ENCODE peak calls at places on chromosomes 7 and 10, in nine cellular contexts. V is psoas muscle, D is ovary, H is cardiac muscle cell, S is tibial nerve, J is stomach, L is sigmoid colon, R is neural progenitor cell, F is body of pancreas. P is an unnamed sample.

GRCh38 chr10:60901561-60902235 is 42.3 kb downstream of the RHOBTB1 start:
- DNase-seq in V (peak; percentile 92), D (no peak), H (no peak), S (no peak), J (peak; percentile 49), L (no peak), R (no peak), F (no peak), P (no peak)

GRCh38 chr7:114653391-114654088 is 238.9 kb downstream of the FOXP2 start:
- DNase-seq in V (no peak), D (no peak), H (peak; percentile 56), S (no peak), J (no peak), L (no peak), R (no peak), F (no peak), P (no peak)

GRCh38 chr10:88820990-88821389 is 18.5 kb downstream of the LIPM start:
- DNase-seq in V (no peak), D (no peak), H (no peak), S (no peak), J (no peak), L (no peak), R (no peak), F (no peak), P (no peak)

GRCh38 chr10:69567920-69568319 is 5.3 kb downstream of the NEUROG3 start:
- DNase-seq in V (peak; percentile 69), D (no peak), H (peak; percentile 87), S (peak; percentile 13), J (no peak), L (no peak), R (peak; percentile 92), F (peak; percentile 31), P (no peak)

GRCh38 chr10:132793871-132794849 is 8.2 kb upstream of the NKX6-2 start:
- DNase-seq in V (no peak), D (no peak), H (no peak), S (no peak), J (no peak), L (no peak), R (peak; percentile 19), F (peak; percentile 10), P (peak; percentile 90)

GRCh38 chr7:50406935-50407334 is 43.2 kb downstream of the FIGNL1 start:
- DNase-seq in V (no peak), D (no peak), H (no peak), S (no peak), J (no peak), L (no peak), R (no peak), F (no peak), P (no peak)

GRCh38 chr7:140591178-140591902 is 49.3 kb downstream of the DENND2A start:
- DNase-seq in V (no peak), D (no peak), H (no peak), S (no peak), J (no peak), L (no peak), R (no peak), F (no peak), P (no peak)

GRCh38 chr7:40299097-40299496 is 164.3 kb downstream of the SUGCT start:
- DNase-seq in V (no peak), D (no peak), H (no peak), S (no peak), J (no peak), L (no peak), R (no peak), F (no peak), P (no peak)

GRCh38 chr10:82889703-82890102 is 1014.7 kb downstream of the NRG3 start:
- DNase-seq in V (no peak), D (no peak), H (no peak), S (no peak), J (no peak), L (no peak), R (no peak), F (no peak), P (no peak)

GRCh38 chr7:101397770-101398324 is 35.2 kb downstream of the COL26A1 start:
- DNase-seq in V (no peak), D (no peak), H (no peak), S (no peak), J (no peak), L (no peak), R (no peak), F (no peak), P (no peak)

GRCh38 chr10:119686465-119687191 is 35.4 kb downstream of the BAG3 start:
- DNase-seq in V (peak; percentile 92), D (peak; percentile 79), H (peak; percentile 87), S (peak; percentile 41), J (peak; percentile 78), L (peak; percentile 90), R (peak; percentile 88), F (peak; percentile 76), P (peak; percentile 80)

GRCh38 chr10:119691726-119692125 is 34.1 kb upstream of the INPP5F start:
- DNase-seq in V (no peak), D (no peak), H (peak; percentile 55), S (no peak), J (no peak), L (no peak), R (no peak), F (no peak), P (no peak)

GRCh38 chr10:119687192-119688032 is 36.2 kb downstream of the BAG3 start:
- DNase-seq in V (no peak), D (no peak), H (peak; percentile 39), S (no peak), J (no peak), L (no peak), R (peak; percentile 81), F (no peak), P (peak; percentile 56)

GRCh38 chr10:119689016-119689564 is 36.8 kb upstream of the INPP5F start:
- DNase-seq in V (no peak), D (no peak), H (no peak), S (no peak), J (no peak), L (no peak), R (peak; percentile 58), F (no peak), P (no peak)

GRCh38 chr10:119688033-119688508 is 36.9 kb downstream of the BAG3 start:
- DNase-seq in V (no peak), D (no peak), H (peak; percentile 54), S (no peak), J (no peak), L (no peak), R (peak; percentile 27), F (no peak), P (no peak)
- TF ChIP-seq CTCF in V (no peak), D (no peak), H (no peak), S (peak; percentile 5), J (no peak), L (no peak), R (peak; percentile 21), F (no peak), P (peak; percentile 9)

DNA sequence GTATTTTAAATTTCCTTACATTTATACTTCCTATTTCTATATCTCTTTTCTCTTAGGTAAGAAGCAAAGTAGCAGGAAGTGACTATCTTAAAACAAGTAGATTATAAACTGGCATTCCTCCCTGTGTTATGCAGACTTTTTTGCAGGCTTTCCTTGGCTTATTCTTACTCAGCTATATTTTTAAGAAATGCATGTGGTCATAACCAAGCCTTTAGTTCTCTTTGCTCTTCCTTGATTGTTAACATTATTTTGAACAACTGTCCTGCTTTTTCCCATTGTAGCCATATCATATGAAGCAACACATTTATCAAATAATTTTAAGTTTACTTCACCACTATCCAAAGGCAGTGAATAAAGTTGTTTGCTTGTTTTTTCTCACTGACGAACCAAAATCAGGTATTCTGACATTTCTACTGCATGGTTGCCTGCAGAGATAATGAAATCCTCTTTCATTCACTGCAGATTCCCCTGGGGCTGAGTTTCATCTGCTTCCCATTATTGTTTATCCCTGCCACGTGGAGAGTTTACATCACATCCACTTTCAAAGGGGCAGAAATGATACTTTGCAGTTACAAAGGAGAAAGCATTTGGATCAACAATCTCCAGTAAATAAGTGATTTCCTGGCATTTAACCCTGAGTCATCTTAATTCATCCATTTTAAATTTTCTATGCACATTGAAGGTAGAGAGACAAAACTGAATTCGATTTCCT is 389.9 kb upstream of the SEMA3C start:
- DNase-seq in V (no peak), D (no peak), H (no peak), S (no peak), J (no peak), L (no peak), R (peak; percentile 16), F (no peak), P (no peak)
- H3K27me3 ChIP-seq in V (no peaks in the 10 kb centered on the region), D (no peaks in the 10 kb centered on the region), H (no peaks in the 10 kb centered on the region), S (no peaks in the 10 kb centered on the region), J (no peaks in the 10 kb centered on the region), L (no peaks in the 10 kb centered on the region), R (no peaks in the 10 kb centered on the region), F (no peaks in the 10 kb centered on the region), P (no peaks in the 10 kb centered on the region)

GRCh38 chr10:7218974-7219373 is 191.9 kb downstream of the SFMBT2 start:
- DNase-seq in V (no peak), D (no peak), H (peak; percentile 22), S (no peak), J (no peak), L (no peak), R (no peak), F (no peak), P (no peak)
- TF ChIP-seq CTCF in V (no peak), D (no peak), H (no peak), S (no peak), J (no peak), L (no peak), R (peak; percentile 3), F (no peak), P (no peak)

GRCh38 chr10:114320249-114321116 is 81.4 kb downstream of the VWA2 start:
- DNase-seq in V (no peak), D (no peak), H (no peak), S (no peak), J (peak; percentile 27), L (no peak), R (no peak), F (no peak), P (no peak)
- H3K27me3 ChIP-seq in V (no peaks in the 10 kb centered on the region), D (no peaks in the 10 kb centered on the region), H (no peaks in the 10 kb centered on the region), S (no peaks in the 10 kb centered on the region), J (no peaks in the 10 kb centered on the region), L (no peaks in the 10 kb centered on the region), R (no peaks in the 10 kb centered on the region), F (no peaks in the 10 kb centered on the region), P (no peaks in the 10 kb centered on the region)

GRCh38 chr10:71473671-71474599 is 77.2 kb downstream of the CDH23 start:
- DNase-seq in V (peak; percentile 64), D (no peak), H (no peak), S (no peak), J (no peak), L (no peak), R (no peak), F (peak; percentile 70), P (no peak)
- TF ChIP-seq CTCF in V (no peak), D (no peak), H (no peak), S (no peak), J (no peak), L (no peak), R (peak; percentile 27), F (no peak), P (peak; percentile 12)

P was measured in WERI-Rb-1.